ENCODE peak calls at places on chromosomes 7 and 10, in eight cellular contexts. One of them, this sample, is unnamed.

GRCh38 chr7:8271960-8272359 is 10.0 kb upstream of the ICA1 start:
- DNase-seq in HCT116: no peak
- DNase-seq in cardiac muscle cell: no peak
- DNase-seq in coronary artery: no peak
- DNase-seq in neuronal stem cell: no peak
- DNase-seq in IMR-90: no peak
- DNase-seq in transverse colon: no peak
- DNase-seq in GM23248: no peak
- DNase-seq in this sample: no peak

GRCh38 chr7:922334-923107 is 32.0 kb downstream of the ADAP1 start:
- DNase-seq in transverse colon: peak
- DNase-seq in coronary artery: no peak
- DNase-seq in GM23248: no peak
- DNase-seq in cardiac muscle cell: no peak
- DNase-seq in IMR-90: no peak
- DNase-seq in neuronal stem cell: no peak
- DNase-seq in HCT116: no peak
- DNase-seq in this sample: no peak

GRCh38 chr7:84178013-84178412 is 16.6 kb downstream of the SEMA3A start:
- DNase-seq in coronary artery: no peak
- DNase-seq in transverse colon: no peak
- DNase-seq in neuronal stem cell: no peak
- DNase-seq in HCT116: no peak
- DNase-seq in cardiac muscle cell: no peak
- DNase-seq in IMR-90: peak
- DNase-seq in GM23248: no peak
- DNase-seq in this sample: no peak

GRCh38 chr10:8088504-8088903 is 34.0 kb downstream of the GATA3 start:
- DNase-seq in transverse colon: no peak
- DNase-seq in cardiac muscle cell: no peak
- DNase-seq in neuronal stem cell: no peak
- DNase-seq in GM23248: no peak
- DNase-seq in coronary artery: no peak
- DNase-seq in IMR-90: no peak
- DNase-seq in HCT116: no peak
- DNase-seq in this sample: no peak

GRCh38 chr7:57646901-57647246 is 196.9 kb downstream of the ZNF716 start:
- DNase-seq in IMR-90: no peak
- DNase-seq in HCT116: no peak
- DNase-seq in neuronal stem cell: no peak
- DNase-seq in GM23248: no peak
- DNase-seq in cardiac muscle cell: no peak
- DNase-seq in coronary artery: no peak
- DNase-seq in transverse colon: no peak
- DNase-seq in this sample: no peak

GRCh38 chr10:11223081-11223480 is 205.4 kb downstream of the CELF2 start:
- DNase-seq in GM23248: no peak
- DNase-seq in coronary artery: no peak
- DNase-seq in IMR-90: no peak
- DNase-seq in neuronal stem cell: no peak
- DNase-seq in transverse colon: no peak
- DNase-seq in HCT116: no peak
- DNase-seq in cardiac muscle cell: no peak
- DNase-seq in this sample: no peak

GRCh38 chr7:118846977-118847376 is 622.5 kb downstream of the ANKRD7 start:
- DNase-seq in IMR-90: no peak
- DNase-seq in GM23248: no peak
- DNase-seq in cardiac muscle cell: no peak
- DNase-seq in neuronal stem cell: no peak
- DNase-seq in coronary artery: no peak
- DNase-seq in HCT116: no peak
- DNase-seq in transverse colon: no peak
- DNase-seq in this sample: no peak

GRCh38 chr7:113698556-113699220 is 220.1 kb downstream of the PPP1R3A start:
- DNase-seq in IMR-90: peak
- DNase-seq in coronary artery: no peak
- DNase-seq in cardiac muscle cell: peak
- DNase-seq in HCT116: peak
- DNase-seq in neuronal stem cell: peak
- DNase-seq in transverse colon: no peak
- DNase-seq in GM23248: peak
- DNase-seq in this sample: peak

GRCh38 chr7:128031901-128032604 is 816 bp upstream of the LRRC4 start:
- DNase-seq in neuronal stem cell: peak
- DNase-seq in transverse colon: peak
- DNase-seq in GM23248: peak
- DNase-seq in HCT116: no peak
- DNase-seq in IMR-90: peak
- DNase-seq in coronary artery: no peak
- DNase-seq in cardiac muscle cell: peak
- DNase-seq in this sample: peak

GRCh38 chr7:149381245-149381644 is 79.6 kb downstream of the ZNF777 start:
- DNase-seq in neuronal stem cell: no peak
- DNase-seq in HCT116: no peak
- DNase-seq in cardiac muscle cell: no peak
- DNase-seq in coronary artery: no peak
- DNase-seq in transverse colon: no peak
- DNase-seq in IMR-90: no peak
- DNase-seq in GM23248: no peak
- DNase-seq in this sample: no peak

GRCh38 chr10:98659951-98660350 is 213.2 kb upstream of the HPS1 start:
- DNase-seq in HCT116: no peak
- DNase-seq in neuronal stem cell: no peak
- DNase-seq in cardiac muscle cell: no peak
- DNase-seq in coronary artery: no peak
- DNase-seq in IMR-90: no peak
- DNase-seq in GM23248: no peak
- DNase-seq in transverse colon: no peak
- DNase-seq in this sample: no peak

GRCh38 chr10:111199587-111199986 is 122.8 kb downstream of the ADRA2A start:
- DNase-seq in coronary artery: no peak
- DNase-seq in GM23248: no peak
- DNase-seq in transverse colon: no peak
- DNase-seq in cardiac muscle cell: no peak
- DNase-seq in IMR-90: no peak
- DNase-seq in HCT116: no peak
- DNase-seq in neuronal stem cell: no peak
- DNase-seq in this sample: no peak
- H3K27ac ChIP-seq in coronary artery: no peak
- H3K27ac ChIP-seq in GM23248: no peak
- H3K27ac ChIP-seq in transverse colon: no peak
- H3K27ac ChIP-seq in cardiac muscle cell: no peak
- H3K27ac ChIP-seq in IMR-90: no peak
- H3K27ac ChIP-seq in HCT116: no peak
- H3K27ac ChIP-seq in neuronal stem cell: no peak
- H3K27ac ChIP-seq in this sample: no peak

GRCh38 chr10:124219655-124220054 is 126.3 kb upstream of the CHST15 start:
- DNase-seq in GM23248: no peak
- DNase-seq in neuronal stem cell: no peak
- DNase-seq in HCT116: no peak
- DNase-seq in coronary artery: no peak
- DNase-seq in transverse colon: no peak
- DNase-seq in cardiac muscle cell: no peak
- DNase-seq in IMR-90: no peak
- DNase-seq in this sample: no peak

GRCh38 chr10:124217031-124217430 is 123.6 kb upstream of the CHST15 start:
- DNase-seq in neuronal stem cell: no peak
- DNase-seq in transverse colon: no peak
- DNase-seq in coronary artery: no peak
- DNase-seq in IMR-90: no peak
- DNase-seq in cardiac muscle cell: no peak
- DNase-seq in GM23248: no peak
- DNase-seq in HCT116: no peak
- DNase-seq in this sample: no peak

GRCh38 chr10:124220971-124221355 is 127.6 kb upstream of the CHST15 start:
- DNase-seq in neuronal stem cell: no peak
- DNase-seq in IMR-90: no peak
- DNase-seq in coronary artery: peak
- DNase-seq in HCT116: no peak
- DNase-seq in cardiac muscle cell: no peak
- DNase-seq in transverse colon: no peak
- DNase-seq in GM23248: no peak
- DNase-seq in this sample: no peak

GRCh38 chr10:124220547-124220946 is 127.1 kb upstream of the CHST15 start:
- DNase-seq in cardiac muscle cell: no peak
- DNase-seq in IMR-90: no peak
- DNase-seq in coronary artery: peak
- DNase-seq in transverse colon: no peak
- DNase-seq in GM23248: no peak
- DNase-seq in HCT116: no peak
- DNase-seq in neuronal stem cell: no peak
- DNase-seq in this sample: no peak

DNA sequence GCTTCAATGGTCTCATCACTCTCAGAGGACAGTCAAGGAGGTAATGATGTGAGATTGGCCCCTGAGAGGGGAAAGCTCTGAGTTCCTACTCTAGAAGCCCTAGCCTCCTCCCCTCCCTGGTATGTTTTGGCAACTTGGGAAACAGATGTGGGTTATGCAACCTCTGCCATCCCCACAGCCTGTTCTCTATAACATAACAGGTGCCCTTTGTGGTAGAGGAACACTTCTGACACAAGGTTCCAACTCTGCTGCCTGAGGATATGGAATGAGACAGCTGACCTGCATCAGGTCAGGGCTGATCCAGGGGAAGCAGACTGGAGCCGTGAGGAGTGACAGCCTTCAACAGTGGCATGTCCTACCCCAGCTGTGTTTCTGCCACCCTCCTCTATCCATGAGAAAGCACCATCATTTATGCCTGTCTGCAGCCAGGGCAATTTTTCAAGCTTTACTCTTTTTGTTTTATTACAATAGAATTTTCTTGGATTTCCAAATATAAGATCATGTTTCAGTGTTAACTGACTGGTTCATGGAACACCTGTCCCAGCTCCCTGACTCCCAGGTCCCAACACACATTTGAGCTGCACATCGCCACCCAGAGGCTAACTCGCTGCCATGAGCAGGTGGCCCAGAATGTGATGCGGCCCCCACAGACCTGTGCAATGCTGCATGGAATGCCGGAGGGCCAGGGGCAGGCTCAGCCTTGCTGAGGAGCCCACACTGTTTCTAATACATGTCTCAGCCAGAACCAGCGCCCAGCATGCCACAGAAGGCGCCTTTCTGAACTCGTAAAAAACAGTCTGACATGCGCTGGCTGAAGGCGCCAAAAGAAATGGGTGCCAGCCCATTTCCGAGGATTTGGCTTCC is 124.7 kb upstream of the CHST15 start:
- DNase-seq in neuronal stem cell: no peak
- DNase-seq in coronary artery: peak
- DNase-seq in transverse colon: no peak
- DNase-seq in GM23248: no peak
- DNase-seq in IMR-90: no peak
- DNase-seq in cardiac muscle cell: no peak
- DNase-seq in HCT116: peak
- DNase-seq in this sample: peak
- H3K27ac ChIP-seq in neuronal stem cell: no peak
- H3K27ac ChIP-seq in coronary artery: no peak
- H3K27ac ChIP-seq in transverse colon: no peak
- H3K27ac ChIP-seq in GM23248: no peak
- H3K27ac ChIP-seq in IMR-90: no peak
- H3K27ac ChIP-seq in cardiac muscle cell: no peak
- H3K27ac ChIP-seq in HCT116: no peak
- H3K27ac ChIP-seq in this sample: no peak

DNA sequence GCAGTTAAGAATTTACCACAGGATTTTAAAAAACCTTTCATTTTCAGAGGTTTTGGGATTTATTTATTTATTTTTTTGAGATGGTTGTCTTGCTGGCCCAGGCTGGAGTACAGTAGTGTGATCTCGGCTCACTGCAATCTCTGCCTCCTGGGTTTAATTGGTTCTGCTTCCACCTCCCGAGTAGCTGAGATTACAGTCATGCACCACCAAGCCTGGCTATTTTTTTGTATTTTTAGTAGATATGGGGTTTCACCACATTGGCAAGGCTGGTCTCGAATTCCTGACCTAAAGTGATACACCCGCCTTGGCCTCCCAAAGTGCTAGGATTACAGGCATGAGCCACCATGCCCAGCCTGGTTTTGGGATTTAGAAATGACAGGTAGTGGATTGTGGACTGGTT is 19.2 kb downstream of the MINDY4 start:
- DNase-seq in coronary artery: no peak
- DNase-seq in IMR-90: no peak
- DNase-seq in transverse colon: no peak
- DNase-seq in GM23248: no peak
- DNase-seq in HCT116: no peak
- DNase-seq in cardiac muscle cell: no peak
- DNase-seq in neuronal stem cell: no peak
- DNase-seq in this sample: no peak
- H3K27ac ChIP-seq in coronary artery: peak
- H3K27ac ChIP-seq in IMR-90: no peak
- H3K27ac ChIP-seq in transverse colon: no peak
- H3K27ac ChIP-seq in GM23248: no peak
- H3K27ac ChIP-seq in HCT116: no peak
- H3K27ac ChIP-seq in cardiac muscle cell: no peak
- H3K27ac ChIP-seq in neuronal stem cell: no peak
- H3K27ac ChIP-seq in this sample: no peak

GRCh38 chr7:140641532-140642191 is 1.0 kb upstream of the DENND2A start:
- DNase-seq in IMR-90: no peak
- DNase-seq in transverse colon: no peak
- DNase-seq in coronary artery: no peak
- DNase-seq in GM23248: no peak
- DNase-seq in HCT116: no peak
- DNase-seq in cardiac muscle cell: no peak
- DNase-seq in neuronal stem cell: no peak
- DNase-seq in this sample: no peak
- H3K27ac ChIP-seq in IMR-90: no peak
- H3K27ac ChIP-seq in transverse colon: peak
- H3K27ac ChIP-seq in coronary artery: no peak
- H3K27ac ChIP-seq in GM23248: no peak
- H3K27ac ChIP-seq in HCT116: no peak
- H3K27ac ChIP-seq in cardiac muscle cell: no peak
- H3K27ac ChIP-seq in neuronal stem cell: no peak
- H3K27ac ChIP-seq in this sample: no peak

GRCh38 chr7:144037414-144038096 is 11.2 kb upstream of the OR2A5 start:
- DNase-seq in transverse colon: no peak
- DNase-seq in GM23248: peak
- DNase-seq in neuronal stem cell: no peak
- DNase-seq in coronary artery: no peak
- DNase-seq in cardiac muscle cell: no peak
- DNase-seq in IMR-90: no peak
- DNase-seq in HCT116: no peak
- DNase-seq in this sample: no peak

GRCh38 chr7:144032985-144033384 is 15.8 kb upstream of the OR2A5 start:
- DNase-seq in GM23248: no peak
- DNase-seq in coronary artery: no peak
- DNase-seq in cardiac muscle cell: no peak
- DNase-seq in transverse colon: no peak
- DNase-seq in IMR-90: no peak
- DNase-seq in HCT116: no peak
- DNase-seq in neuronal stem cell: no peak
- DNase-seq in this sample: no peak

GRCh38 chr7:144038887-144039286 is 9.9 kb upstream of the OR2A5 start:
- DNase-seq in cardiac muscle cell: no peak
- DNase-seq in transverse colon: no peak
- DNase-seq in GM23248: no peak
- DNase-seq in coronary artery: no peak
- DNase-seq in HCT116: no peak
- DNase-seq in IMR-90: no peak
- DNase-seq in neuronal stem cell: no peak
- DNase-seq in this sample: no peak

GRCh38 chr7:144035385-144035784 is 13.4 kb upstream of the OR2A5 start:
- DNase-seq in cardiac muscle cell: no peak
- DNase-seq in coronary artery: no peak
- DNase-seq in neuronal stem cell: no peak
- DNase-seq in GM23248: no peak
- DNase-seq in transverse colon: no peak
- DNase-seq in IMR-90: no peak
- DNase-seq in HCT116: no peak
- DNase-seq in this sample: no peak

GRCh38 chr7:144036302-144036858 is 12.4 kb upstream of the OR2A5 start:
- DNase-seq in transverse colon: no peak
- DNase-seq in GM23248: no peak
- DNase-seq in cardiac muscle cell: no peak
- DNase-seq in IMR-90: no peak
- DNase-seq in coronary artery: no peak
- DNase-seq in HCT116: no peak
- DNase-seq in neuronal stem cell: no peak
- DNase-seq in this sample: no peak
- H3K27ac ChIP-seq in transverse colon: no peak
- H3K27ac ChIP-seq in GM23248: no peak
- H3K27ac ChIP-seq in cardiac muscle cell: no peak
- H3K27ac ChIP-seq in IMR-90: no peak
- H3K27ac ChIP-seq in coronary artery: no peak
- H3K27ac ChIP-seq in HCT116: no peak
- H3K27ac ChIP-seq in neuronal stem cell: no peak
- H3K27ac ChIP-seq in this sample: no peak

This sample was measured in foreskin keratinocyte.